ENCODE peak calls at places on chromosome 15, in five cellular contexts. F is dorsolateral prefrontal cortex, S is ascending aorta, C is A673, G is endothelial cell of umbilical vein. B is an unnamed sample.
A peak's percentile ranks its signal among the peaks of the same experiment; 100 is the strongest.

GRCh38 chr15:49530106-49530505 is 90.5 kb downstream of the FAM227B start:
- DNase-seq in C (no peak), F (no peak), G (no peak), S (no peak), B (no peak)

GRCh38 chr15:68729789-68730201 is 90.9 kb downstream of the ANP32A start:
- DNase-seq in F (peak; percentile 55), G (peak; percentile 83), C (no peak), S (no peak), B (no peak)

GRCh38 chr15:67945951-67946700 is 106.3 kb upstream of the RNU6-1 start:
- DNase-seq in F (no peak), G (no peak), C (peak; percentile 63), S (no peak), B (peak; percentile 99)

GRCh38 chr15:68833734-68834334 is 13.1 kb upstream of the ANP32A start:
- DNase-seq in G (no peak), F (no peak), C (no peak), S (no peak), B (no peak)

GRCh38 chr15:78988361-78988911 is 43.6 kb upstream of the CTSH start:
- DNase-seq in S (peak; percentile 89), G (peak; percentile 90), C (no peak), F (no peak), B (peak; percentile 36)

GRCh38 chr15:101293122-101293521 is 1.9 kb downstream of the SNRPA1 start:
- DNase-seq in S (no peak), G (no peak), C (no peak), F (no peak), B (no peak)

GRCh38 chr15:96160269-96160668 is 170.2 kb upstream of the NR2F2 start:
- DNase-seq in G (peak; percentile 95), F (no peak), C (peak; percentile 64), S (peak; percentile 67), B (no peak)

GRCh38 chr15:51714911-51715310 is 22.5 kb downstream of the LYSMD2 start:
- DNase-seq in C (no peak), F (no peak), G (no peak), S (no peak), B (no peak)

GRCh38 chr15:48603123-48603500 is 42.4 kb downstream of the FBN1 start:
- DNase-seq in S (no peak), C (no peak), G (peak; percentile 81), F (no peak), B (peak; percentile 80)

GRCh38 chr15:90425726-90426346 is 37.8 kb downstream of the IQGAP1 start:
- DNase-seq in F (no peak), C (no peak), S (no peak), G (no peak), B (no peak)

GRCh38 chr15:65286069-65286703 is 497 bp downstream of the PARP16 start:
- DNase-seq in F (peak; percentile 46), G (peak; percentile 50), C (peak; percentile 22), S (peak; percentile 73), B (no peak)

GRCh38 chr15:67066041-67067021 is 929 bp downstream of the SMAD3 start:
- DNase-seq in F (no peak), G (peak; percentile 49), S (no peak), C (peak; percentile 49), B (peak; percentile 55)

GRCh38 chr15:101013769-101014223 is 94.6 kb downstream of the LRRK1 start:
- DNase-seq in F (no peak), C (no peak), G (no peak), S (no peak), B (no peak)

GRCh38 chr15:84570164-84570692 is 30.6 kb upstream of the ZSCAN2 start:
- DNase-seq in S (peak; percentile 80), C (peak; percentile 22), G (no peak), F (no peak), B (peak; percentile 30)

GRCh38 chr15:39587910-39588530 is 7.1 kb downstream of the THBS1 start:
- DNase-seq in S (no peak), C (no peak), F (no peak), G (peak; percentile 69), B (no peak)

GRCh38 chr15:41967506-41968206 is 4.7 kb downstream of the EHD4 start:
- DNase-seq in G (peak; percentile 73), F (no peak), C (peak; percentile 88), S (peak; percentile 86), B (no peak)

GRCh38 chr15:48440084-48440483 is 108.9 kb downstream of the DUT start:
- DNase-seq in C (no peak), F (no peak), G (no peak), S (no peak), B (peak; percentile 86)

GRCh38 chr15:34796847-34797246 is 1.5 kb upstream of the ACTC1 start:
- DNase-seq in C (no peak), S (no peak), G (no peak), F (no peak), B (no peak)

GRCh38 chr15:100383302-100384107 is 41.7 kb upstream of the ADAMTS17 start:
- DNase-seq in G (no peak), S (no peak), F (no peak), C (peak; percentile 2), B (peak; percentile 67)

GRCh38 chr15:64749999-64750657 is 25.3 kb downstream of the RBPMS2 start:
- DNase-seq in C (peak; percentile 21), S (no peak), G (no peak), F (no peak), B (peak; percentile 96)

GRCh38 chr15:65888998-65889397 is 19.7 kb downstream of the RAB11A start:
- DNase-seq in C (no peak), G (no peak), S (no peak), F (no peak), B (no peak)

GRCh38 chr15:101277038-101277822 is at the start of gene SELENOS:
- DNase-seq in S (peak; percentile 93), C (peak; percentile 96), G (peak; percentile 89), F (peak; percentile 79), B (peak; percentile 92)

GRCh38 chr15:41581110-41581509 is 22.1 kb downstream of the TYRO3 start:
- DNase-seq in G (no peak), S (no peak), C (peak; percentile 27), F (no peak), B (peak; percentile 87)

GRCh38 chr15:42903388-42904324 is 16.9 kb downstream of the TTBK2 start:
- DNase-seq in S (no peak), C (no peak), G (no peak), F (no peak), B (no peak)

GRCh38 chr15:80764535-80764934 is 14.6 kb upstream of the CEMIP start:
- DNase-seq in C (no peak), F (no peak), G (no peak), S (no peak), B (no peak)

DNA sequence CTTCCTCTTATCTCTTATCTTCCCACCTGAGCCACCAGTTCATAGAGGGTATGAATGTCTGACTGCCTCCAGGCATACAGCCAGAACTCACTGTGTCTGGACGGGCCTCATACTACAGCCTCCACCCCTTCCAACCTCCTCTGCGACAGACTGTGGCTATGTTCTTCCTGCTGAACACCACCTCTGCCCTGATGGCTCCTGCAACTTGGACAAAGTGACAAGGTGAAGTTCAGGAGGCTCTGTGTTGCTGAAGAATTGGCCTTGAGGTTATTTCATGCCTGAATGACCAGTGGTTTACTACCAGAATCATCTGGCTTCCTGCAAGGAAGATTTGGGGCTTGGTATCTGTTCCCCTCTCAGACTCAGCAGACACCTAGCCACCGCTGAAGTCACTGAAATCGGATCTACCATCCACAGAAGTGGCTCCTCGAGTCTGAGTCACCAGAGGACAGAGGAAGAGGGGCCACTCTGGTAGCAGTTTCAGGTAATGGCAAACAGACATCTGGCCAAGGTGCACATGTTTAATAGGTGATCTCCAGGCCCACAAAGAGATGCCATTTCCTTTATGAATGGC is 14.2 kb upstream of the ULK3 start:
- DNase-seq in C (no peak), S (no peak), F (no peak), G (no peak), B (no peak)
- H3K27ac ChIP-seq in C (peak overlapping the region; percentile 30), S (no peak overlapping the region), F (peak overlapping the region; percentile 35), G (no peak overlapping the region), B (no peak overlapping the region)

DNA sequence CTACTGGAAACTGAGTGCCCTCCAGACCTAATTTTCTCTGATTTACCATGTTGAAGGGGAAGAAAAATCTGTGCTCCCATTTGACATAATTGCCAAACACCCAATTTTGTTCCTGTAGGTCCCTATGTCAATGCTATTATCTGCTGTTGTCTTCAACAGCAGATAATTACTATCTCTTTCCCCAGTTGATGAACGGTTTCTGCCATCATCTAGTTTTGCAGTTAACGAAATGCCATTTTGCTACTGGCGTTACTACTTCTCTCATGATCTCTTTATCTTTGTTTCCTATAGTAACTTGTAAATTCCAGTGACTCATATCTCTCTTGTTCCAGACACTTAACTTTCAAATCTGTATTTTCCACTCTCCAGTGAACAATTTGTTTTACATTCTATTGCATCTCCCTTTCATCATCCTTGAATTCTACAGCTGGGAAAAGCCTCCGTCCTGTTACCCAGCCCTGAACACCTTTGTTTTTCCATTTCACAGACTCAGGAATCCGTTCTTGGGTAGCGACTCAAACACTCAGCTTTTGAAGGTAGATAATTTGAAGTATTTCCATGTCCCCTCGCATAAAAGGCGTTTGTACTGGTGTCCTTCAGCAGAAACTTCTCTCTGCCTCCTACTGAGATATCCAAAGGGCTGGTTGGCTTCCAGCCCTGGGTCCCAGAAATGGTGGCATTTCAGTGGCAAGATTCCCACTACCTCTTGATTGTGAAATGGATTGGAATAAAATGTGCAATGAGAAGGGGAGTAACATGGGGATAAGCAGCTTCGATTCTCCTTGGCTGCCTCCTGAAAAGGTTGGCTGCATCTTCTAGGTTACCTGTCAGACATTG is 111.7 kb downstream of the FOXB1 start:
- DNase-seq in F (no peak), C (peak; percentile 48), S (no peak), G (no peak), B (peak; percentile 13)
- H3K27ac ChIP-seq in F (no peak overlapping the region), C (peak overlapping the region; percentile 7), S (no peak overlapping the region), G (no peak overlapping the region), B (no peak overlapping the region)

GRCh38 chr15:29880886-29881285 is 58.6 kb upstream of the TJP1 start:
- DNase-seq in C (no peak), G (no peak), F (no peak), S (no peak), B (no peak)
- H3K27ac ChIP-seq in C (no peak overlapping the region), G (no peak overlapping the region), F (no peak overlapping the region), S (no peak overlapping the region), B (no peak overlapping the region)

GRCh38 chr15:98648654-98649537 is 557 bp downstream of the IGF1R start:
- DNase-seq in G (peak; percentile 52), S (peak; percentile 74), C (peak; percentile 65), F (no peak), B (peak; percentile 78)
- H3K27ac ChIP-seq in G (peak overlapping the region; percentile 62), S (peak overlapping the region; percentile 98), C (peak overlapping the region; percentile 88), F (peak overlapping the region; percentile 92), B (peak overlapping the region; percentile 90)

GRCh38 chr15:44482088-44482487 is 54.7 kb downstream of the CTDSPL2 start:
- DNase-seq in F (no peak), G (no peak), C (no peak), S (no peak), B (peak; percentile 44)
- H3K27ac ChIP-seq in F (no peak overlapping the region), G (no peak overlapping the region), C (no peak overlapping the region), S (no peak overlapping the region), B (no peak overlapping the region)

GRCh38 chr15:70687432-70687831 is 75.9 kb downstream of the UACA start:
- DNase-seq in S (no peak), G (no peak), F (no peak), C (no peak), B (no peak)

GRCh38 chr15:70690012-70690411 is 73.3 kb downstream of the UACA start:
- DNase-seq in C (no peak), S (no peak), G (no peak), F (no peak), B (no peak)

GRCh38 chr15:70690491-70691281 is 72.7 kb downstream of the UACA start:
- DNase-seq in S (no peak), G (peak; percentile 82), F (no peak), C (no peak), B (no peak)
- H3K27ac ChIP-seq in S (no peak overlapping the region), G (peak overlapping the region; percentile 67), F (no peak overlapping the region), C (no peak overlapping the region), B (no peak overlapping the region)

B was measured in mesendoderm.